ENCODE peak calls at places on chromosomes 12 and 14, in four cellular contexts. W is testis, B is right atrium auricular region, S is endodermal cell. Z is an unnamed sample.

GRCh38 chr12:64696065-64696741 is 63.0 kb downstream of the GNS start:
- DNase-seq in S (no peak), W (no peak), B (no peak), Z (no peak)

GRCh38 chr12:123761841-123762714 is at the start of gene DNAH10:
- DNase-seq in S (peak), B (no peak), W (peak), Z (no peak)

GRCh38 chr12:81000831-81001230 is 63.1 kb upstream of the LIN7A start:
- DNase-seq in S (no peak), B (no peak), W (no peak), Z (no peak)

GRCh38 chr14:34172477-34173368 is 221.8 kb upstream of the EGLN3 start:
- DNase-seq in W (no peak), B (no peak), S (no peak), Z (no peak)

GRCh38 chr12:116201908-116202307 is 75.6 kb downstream of the MED13L start:
- DNase-seq in W (no peak), B (no peak), S (no peak), Z (no peak)

GRCh38 chr12:22738945-22739344 is 114.0 kb downstream of the ETNK1 start:
- DNase-seq in S (no peak), B (no peak), W (no peak), Z (no peak)

GRCh38 chr12:49348781-49349180 is 2.1 kb downstream of the DNAJC22 start:
- DNase-seq in B (peak), W (peak), S (peak), Z (no peak)

GRCh38 chr12:117121456-117121855 is 22.2 kb upstream of the TESC start:
- DNase-seq in S (no peak), B (no peak), W (no peak), Z (no peak)

GRCh38 chr14:44165286-44165685 is 341.8 kb downstream of the FSCB start:
- DNase-seq in B (no peak), W (no peak), S (no peak), Z (no peak)

GRCh38 chr12:4118601-4119156 is 154.9 kb upstream of the CCND2 start:
- DNase-seq in S (no peak), B (peak), W (no peak), Z (no peak)
- H3K27ac ChIP-seq in S (no peak), B (no peak), W (no peak), Z (no peak)

GRCh38 chr14:22563987-22564386 is 25.0 kb downstream of the DAD1 start:
- DNase-seq in B (no peak), S (no peak), W (no peak), Z (no peak)

GRCh38 chr14:22560638-22561365 is 28.2 kb downstream of the DAD1 start:
- DNase-seq in B (no peak), W (no peak), S (no peak), Z (no peak)

GRCh38 chr14:22564463-22564862 is 24.6 kb downstream of the DAD1 start:
- DNase-seq in S (no peak), B (no peak), W (no peak), Z (no peak)

GRCh38 chr14:22561366-22561660 is 27.7 kb downstream of the DAD1 start:
- DNase-seq in W (no peak), B (no peak), S (no peak), Z (no peak)

GRCh38 chr14:22561661-22562579 is 27.1 kb downstream of the DAD1 start:
- DNase-seq in S (no peak), B (no peak), W (no peak), Z (no peak)
- H3K27ac ChIP-seq in S (no peak), B (no peak), W (no peak), Z (no peak)

GRCh38 chr12:92927055-92927435 is 2.0 kb downstream of the EEA1 start:
- DNase-seq in W (no peak), B (no peak), S (peak), Z (peak)
- H3K27ac ChIP-seq in W (no peak), B (peak), S (no peak), Z (peak)

GRCh38 chr14:61132894-61133293 is 148.2 kb downstream of the TMEM30B start:
- DNase-seq in S (no peak), W (no peak), B (no peak), Z (no peak)

GRCh38 chr14:61129168-61129745 is 148.2 kb downstream of the SLC38A6 start:
- DNase-seq in W (no peak), S (no peak), B (no peak), Z (no peak)

GRCh38 chr14:61132336-61132735 is 148.8 kb downstream of the TMEM30B start:
- DNase-seq in W (no peak), S (no peak), B (no peak), Z (no peak)

GRCh38 chr14:61128382-61129167 is 147.5 kb downstream of the SLC38A6 start:
- DNase-seq in W (no peak), B (no peak), S (no peak), Z (no peak)

GRCh38 chr14:61130512-61131260 is 149.6 kb downstream of the SLC38A6 start:
- DNase-seq in W (no peak), B (no peak), S (no peak), Z (no peak)
- H3K27ac ChIP-seq in W (no peak), B (no peak), S (no peak), Z (no peak)

GRCh38 chr14:63362305-63362914 is 43.7 kb upstream of the GPHB5 start:
- DNase-seq in W (no peak), B (no peak), S (peak), Z (no peak)
- H3K27ac ChIP-seq in W (no peak), B (no peak), S (peak), Z (no peak)

GRCh38 chr14:68458253-68458652 is 334.6 kb downstream of the ZFP36L1 start:
- DNase-seq in B (no peak), W (no peak), S (no peak), Z (no peak)

GRCh38 chr14:68461086-68461485 is 331.8 kb downstream of the ZFP36L1 start:
- DNase-seq in B (no peak), W (no peak), S (no peak), Z (no peak)

GRCh38 chr14:68459480-68460136 is 333.3 kb downstream of the ZFP36L1 start:
- DNase-seq in S (no peak), B (no peak), W (no peak), Z (no peak)

GRCh38 chr14:68460541-68460940 is 332.3 kb downstream of the ZFP36L1 start:
- DNase-seq in S (no peak), B (peak), W (no peak), Z (no peak)

GRCh38 chr14:68458840-68459469 is 333.9 kb downstream of the ZFP36L1 start:
- DNase-seq in B (no peak), W (no peak), S (peak), Z (peak)
- H3K27ac ChIP-seq in B (peak), W (peak), S (no peak), Z (peak)